ENCODE peak calls at places on chromosomes 4 and X, in eight cellular contexts. One of them, this sample, is unnamed.

GRCh38 chrX:47607091-47607490 is 12.6 kb downstream of the SYN1 start:
- DNase-seq in T-helper 1 cell: no peak
- DNase-seq in NCI-H1092: no peak
- DNase-seq in DMS53: no peak
- DNase-seq in activated T-helper 1 cell treated with Interleukin-2 at 50 U/mL for 16 hours: no peak
- DNase-seq in activated T-cell treated with anti-CD3 and anti-CD28 coated beads for 24 hours: no peak
- DNase-seq in NCI-H345: no peak
- DNase-seq in EL: no peak
- DNase-seq in this sample: no peak

GRCh38 chrX:154064637-154065435 is 32.7 kb downstream of the MECP2 start:
- DNase-seq in T-helper 1 cell: no peak
- DNase-seq in EL: no peak
- DNase-seq in activated T-helper 1 cell treated with Interleukin-2 at 50 U/mL for 16 hours: no peak
- DNase-seq in DMS53: no peak
- DNase-seq in NCI-H1092: no peak
- DNase-seq in NCI-H345: no peak
- DNase-seq in activated T-cell treated with anti-CD3 and anti-CD28 coated beads for 24 hours: no peak
- DNase-seq in this sample: no peak

GRCh38 chr4:187363453-187363852 is 632.1 kb upstream of the ZFP42 start:
- DNase-seq in T-helper 1 cell: no peak
- DNase-seq in NCI-H345: no peak
- DNase-seq in DMS53: no peak
- DNase-seq in activated T-cell treated with anti-CD3 and anti-CD28 coated beads for 24 hours: no peak
- DNase-seq in EL: no peak
- DNase-seq in activated T-helper 1 cell treated with Interleukin-2 at 50 U/mL for 16 hours: no peak
- DNase-seq in NCI-H1092: no peak
- DNase-seq in this sample: no peak

GRCh38 chrX:389021-389441 is 2.3 kb upstream of the PPP2R3B start:
- DNase-seq in NCI-H345: no peak
- DNase-seq in NCI-H1092: no peak
- DNase-seq in T-helper 1 cell: no peak
- DNase-seq in activated T-cell treated with anti-CD3 and anti-CD28 coated beads for 24 hours: no peak
- DNase-seq in EL: no peak
- DNase-seq in activated T-helper 1 cell treated with Interleukin-2 at 50 U/mL for 16 hours: no peak
- DNase-seq in DMS53: no peak
- DNase-seq in this sample: no peak

GRCh38 chr4:123298798-123299197 is 97.8 kb upstream of the SPRY1 start:
- DNase-seq in DMS53: no peak
- DNase-seq in NCI-H345: no peak
- DNase-seq in activated T-cell treated with anti-CD3 and anti-CD28 coated beads for 24 hours: no peak
- DNase-seq in activated T-helper 1 cell treated with Interleukin-2 at 50 U/mL for 16 hours: no peak
- DNase-seq in EL: peak
- DNase-seq in T-helper 1 cell: no peak
- DNase-seq in NCI-H1092: no peak
- DNase-seq in this sample: no peak

GRCh38 chr4:73718375-73719373 is 21.7 kb upstream of the CXCL8 start:
- DNase-seq in activated T-cell treated with anti-CD3 and anti-CD28 coated beads for 24 hours: no peak
- DNase-seq in EL: peak
- DNase-seq in NCI-H1092: no peak
- DNase-seq in activated T-helper 1 cell treated with Interleukin-2 at 50 U/mL for 16 hours: no peak
- DNase-seq in NCI-H345: no peak
- DNase-seq in T-helper 1 cell: no peak
- DNase-seq in DMS53: no peak
- DNase-seq in this sample: no peak

GRCh38 chrX:28697732-28698131 is 110.5 kb downstream of the IL1RAPL1 start:
- DNase-seq in T-helper 1 cell: no peak
- DNase-seq in NCI-H345: no peak
- DNase-seq in activated T-helper 1 cell treated with Interleukin-2 at 50 U/mL for 16 hours: no peak
- DNase-seq in DMS53: no peak
- DNase-seq in activated T-cell treated with anti-CD3 and anti-CD28 coated beads for 24 hours: no peak
- DNase-seq in EL: no peak
- DNase-seq in NCI-H1092: no peak
- DNase-seq in this sample: no peak

GRCh38 chr4:24730256-24731001 is 64.9 kb upstream of the SOD3 start:
- DNase-seq in EL: peak
- DNase-seq in T-helper 1 cell: no peak
- DNase-seq in NCI-H1092: no peak
- DNase-seq in DMS53: no peak
- DNase-seq in activated T-helper 1 cell treated with Interleukin-2 at 50 U/mL for 16 hours: no peak
- DNase-seq in activated T-cell treated with anti-CD3 and anti-CD28 coated beads for 24 hours: no peak
- DNase-seq in NCI-H345: no peak
- DNase-seq in this sample: no peak

GRCh38 chrX:134294548-134294947 is 57.6 kb downstream of the CCDC160 start:
- DNase-seq in NCI-H345: no peak
- DNase-seq in activated T-cell treated with anti-CD3 and anti-CD28 coated beads for 24 hours: no peak
- DNase-seq in T-helper 1 cell: no peak
- DNase-seq in DMS53: peak
- DNase-seq in activated T-helper 1 cell treated with Interleukin-2 at 50 U/mL for 16 hours: no peak
- DNase-seq in EL: no peak
- DNase-seq in NCI-H1092: no peak
- DNase-seq in this sample: no peak

GRCh38 chr4:71210831-71211230 is 128.0 kb upstream of the SLC4A4 start:
- DNase-seq in EL: no peak
- DNase-seq in T-helper 1 cell: no peak
- DNase-seq in NCI-H345: no peak
- DNase-seq in activated T-cell treated with anti-CD3 and anti-CD28 coated beads for 24 hours: no peak
- DNase-seq in NCI-H1092: no peak
- DNase-seq in activated T-helper 1 cell treated with Interleukin-2 at 50 U/mL for 16 hours: no peak
- DNase-seq in DMS53: no peak
- DNase-seq in this sample: no peak

GRCh38 chr4:168374772-168375523 is 56.4 kb upstream of the DDX60 start:
- DNase-seq in NCI-H1092: no peak
- DNase-seq in DMS53: no peak
- DNase-seq in EL: no peak
- DNase-seq in T-helper 1 cell: no peak
- DNase-seq in NCI-H345: no peak
- DNase-seq in activated T-cell treated with anti-CD3 and anti-CD28 coated beads for 24 hours: no peak
- DNase-seq in activated T-helper 1 cell treated with Interleukin-2 at 50 U/mL for 16 hours: no peak
- DNase-seq in this sample: no peak

GRCh38 chrX:13742397-13743176 is 8.0 kb downstream of the OFD1 start:
- DNase-seq in EL: no peak
- DNase-seq in NCI-H345: no peak
- DNase-seq in DMS53: no peak
- DNase-seq in activated T-cell treated with anti-CD3 and anti-CD28 coated beads for 24 hours: peak
- DNase-seq in NCI-H1092: no peak
- DNase-seq in T-helper 1 cell: no peak
- DNase-seq in activated T-helper 1 cell treated with Interleukin-2 at 50 U/mL for 16 hours: no peak
- DNase-seq in this sample: no peak

GRCh38 chr4:123588631-123589223 is 192.1 kb downstream of the SPRY1 start:
- DNase-seq in activated T-cell treated with anti-CD3 and anti-CD28 coated beads for 24 hours: no peak
- DNase-seq in EL: peak
- DNase-seq in DMS53: peak
- DNase-seq in NCI-H1092: no peak
- DNase-seq in activated T-helper 1 cell treated with Interleukin-2 at 50 U/mL for 16 hours: no peak
- DNase-seq in T-helper 1 cell: no peak
- DNase-seq in NCI-H345: peak
- DNase-seq in this sample: peak

GRCh38 chr4:109574443-109574850 is 14.4 kb downstream of the MCUB start:
- DNase-seq in EL: no peak
- DNase-seq in NCI-H1092: no peak
- DNase-seq in activated T-cell treated with anti-CD3 and anti-CD28 coated beads for 24 hours: no peak
- DNase-seq in NCI-H345: no peak
- DNase-seq in T-helper 1 cell: no peak
- DNase-seq in activated T-helper 1 cell treated with Interleukin-2 at 50 U/mL for 16 hours: no peak
- DNase-seq in DMS53: peak
- DNase-seq in this sample: no peak

GRCh38 chrX:129825746-129826505 is 17.8 kb downstream of the ZDHHC9 start:
- DNase-seq in EL: no peak
- DNase-seq in NCI-H1092: no peak
- DNase-seq in activated T-cell treated with anti-CD3 and anti-CD28 coated beads for 24 hours: no peak
- DNase-seq in T-helper 1 cell: no peak
- DNase-seq in activated T-helper 1 cell treated with Interleukin-2 at 50 U/mL for 16 hours: no peak
- DNase-seq in DMS53: peak
- DNase-seq in NCI-H345: no peak
- DNase-seq in this sample: no peak

GRCh38 chr4:2793578-2793919 is 664 bp downstream of the SH3BP2 start:
- DNase-seq in NCI-H345: no peak
- DNase-seq in T-helper 1 cell: no peak
- DNase-seq in EL: peak
- DNase-seq in activated T-cell treated with anti-CD3 and anti-CD28 coated beads for 24 hours: no peak
- DNase-seq in NCI-H1092: no peak
- DNase-seq in DMS53: peak
- DNase-seq in activated T-helper 1 cell treated with Interleukin-2 at 50 U/mL for 16 hours: no peak
- DNase-seq in this sample: no peak

GRCh38 chr4:173505924-173506779 is 23.9 kb downstream of the HAND2 start:
- DNase-seq in EL: peak
- DNase-seq in NCI-H1092: no peak
- DNase-seq in NCI-H345: peak
- DNase-seq in T-helper 1 cell: no peak
- DNase-seq in activated T-helper 1 cell treated with Interleukin-2 at 50 U/mL for 16 hours: no peak
- DNase-seq in DMS53: peak
- DNase-seq in activated T-cell treated with anti-CD3 and anti-CD28 coated beads for 24 hours: no peak
- DNase-seq in this sample: peak

GRCh38 chr4:102824398-102824797 is 3.0 kb downstream of the UBE2D3 start:
- DNase-seq in activated T-helper 1 cell treated with Interleukin-2 at 50 U/mL for 16 hours: no peak
- DNase-seq in T-helper 1 cell: no peak
- DNase-seq in NCI-H345: no peak
- DNase-seq in DMS53: peak
- DNase-seq in NCI-H1092: no peak
- DNase-seq in EL: no peak
- DNase-seq in activated T-cell treated with anti-CD3 and anti-CD28 coated beads for 24 hours: no peak
- DNase-seq in this sample: no peak

GRCh38 chr4:3091464-3091863 is 17.0 kb downstream of the HTT start:
- DNase-seq in DMS53: no peak
- DNase-seq in activated T-helper 1 cell treated with Interleukin-2 at 50 U/mL for 16 hours: no peak
- DNase-seq in activated T-cell treated with anti-CD3 and anti-CD28 coated beads for 24 hours: no peak
- DNase-seq in NCI-H345: no peak
- DNase-seq in NCI-H1092: no peak
- DNase-seq in EL: no peak
- DNase-seq in T-helper 1 cell: no peak
- DNase-seq in this sample: no peak

GRCh38 chrX:150874448-150874847 is 24.0 kb downstream of the CD99L2 start:
- DNase-seq in EL: no peak
- DNase-seq in T-helper 1 cell: no peak
- DNase-seq in activated T-cell treated with anti-CD3 and anti-CD28 coated beads for 24 hours: no peak
- DNase-seq in NCI-H345: no peak
- DNase-seq in activated T-helper 1 cell treated with Interleukin-2 at 50 U/mL for 16 hours: no peak
- DNase-seq in DMS53: peak
- DNase-seq in NCI-H1092: no peak
- DNase-seq in this sample: no peak

GRCh38 chr4:47451657-47452056 is 11.8 kb downstream of the COMMD8 start:
- DNase-seq in activated T-helper 1 cell treated with Interleukin-2 at 50 U/mL for 16 hours: no peak
- DNase-seq in NCI-H345: no peak
- DNase-seq in NCI-H1092: no peak
- DNase-seq in DMS53: no peak
- DNase-seq in EL: peak
- DNase-seq in T-helper 1 cell: no peak
- DNase-seq in activated T-cell treated with anti-CD3 and anti-CD28 coated beads for 24 hours: no peak
- DNase-seq in this sample: no peak

GRCh38 chr4:83196936-83197335 is 82.4 kb upstream of the PLAC8 start:
- DNase-seq in activated T-helper 1 cell treated with Interleukin-2 at 50 U/mL for 16 hours: no peak
- DNase-seq in NCI-H345: no peak
- DNase-seq in T-helper 1 cell: no peak
- DNase-seq in DMS53: no peak
- DNase-seq in EL: no peak
- DNase-seq in activated T-cell treated with anti-CD3 and anti-CD28 coated beads for 24 hours: no peak
- DNase-seq in NCI-H1092: no peak
- DNase-seq in this sample: no peak

GRCh38 chrX:29535212-29536162 is 679.9 kb upstream of the MAGEB2 start:
- DNase-seq in T-helper 1 cell: no peak
- DNase-seq in activated T-helper 1 cell treated with Interleukin-2 at 50 U/mL for 16 hours: no peak
- DNase-seq in EL: no peak
- DNase-seq in NCI-H345: no peak
- DNase-seq in NCI-H1092: no peak
- DNase-seq in activated T-cell treated with anti-CD3 and anti-CD28 coated beads for 24 hours: no peak
- DNase-seq in DMS53: no peak
- DNase-seq in this sample: no peak

GRCh38 chrX:12949927-12950656 is 24.8 kb upstream of the TMSB4X start:
- DNase-seq in activated T-cell treated with anti-CD3 and anti-CD28 coated beads for 24 hours: peak
- DNase-seq in DMS53: peak
- DNase-seq in NCI-H1092: no peak
- DNase-seq in NCI-H345: no peak
- DNase-seq in T-helper 1 cell: peak
- DNase-seq in EL: peak
- DNase-seq in activated T-helper 1 cell treated with Interleukin-2 at 50 U/mL for 16 hours: peak
- DNase-seq in this sample: no peak

GRCh38 chrX:39418936-39419659 is 617.8 kb downstream of the MID1IP1 start:
- DNase-seq in activated T-cell treated with anti-CD3 and anti-CD28 coated beads for 24 hours: no peak
- DNase-seq in DMS53: no peak
- DNase-seq in EL: no peak
- DNase-seq in NCI-H345: no peak
- DNase-seq in T-helper 1 cell: no peak
- DNase-seq in NCI-H1092: peak
- DNase-seq in activated T-helper 1 cell treated with Interleukin-2 at 50 U/mL for 16 hours: no peak
- DNase-seq in this sample: no peak

GRCh38 chr4:182917182-182918043 is at the start of gene DCTD:
- DNase-seq in DMS53: peak
- DNase-seq in NCI-H1092: peak
- DNase-seq in activated T-cell treated with anti-CD3 and anti-CD28 coated beads for 24 hours: peak
- DNase-seq in EL: peak
- DNase-seq in activated T-helper 1 cell treated with Interleukin-2 at 50 U/mL for 16 hours: peak
- DNase-seq in T-helper 1 cell: peak
- DNase-seq in NCI-H345: peak
- DNase-seq in this sample: peak

GRCh38 chr4:13907255-13907751 is 279.8 kb upstream of the BOD1L1 start:
- DNase-seq in NCI-H345: no peak
- DNase-seq in EL: peak
- DNase-seq in T-helper 1 cell: no peak
- DNase-seq in activated T-helper 1 cell treated with Interleukin-2 at 50 U/mL for 16 hours: no peak
- DNase-seq in NCI-H1092: no peak
- DNase-seq in DMS53: peak
- DNase-seq in activated T-cell treated with anti-CD3 and anti-CD28 coated beads for 24 hours: no peak
- DNase-seq in this sample: no peak

GRCh38 chr4:83535945-83536648 is at the start of gene GPAT3:
- DNase-seq in EL: peak
- DNase-seq in NCI-H1092: no peak
- DNase-seq in NCI-H345: peak
- DNase-seq in T-helper 1 cell: peak
- DNase-seq in DMS53: peak
- DNase-seq in activated T-helper 1 cell treated with Interleukin-2 at 50 U/mL for 16 hours: peak
- DNase-seq in activated T-cell treated with anti-CD3 and anti-CD28 coated beads for 24 hours: peak
- DNase-seq in this sample: peak

GRCh38 chrX:120016068-120016441 is 61.4 kb downstream of the RHOXF2B start:
- DNase-seq in activated T-cell treated with anti-CD3 and anti-CD28 coated beads for 24 hours: no peak
- DNase-seq in activated T-helper 1 cell treated with Interleukin-2 at 50 U/mL for 16 hours: no peak
- DNase-seq in NCI-H345: no peak
- DNase-seq in T-helper 1 cell: no peak
- DNase-seq in DMS53: peak
- DNase-seq in NCI-H1092: no peak
- DNase-seq in EL: no peak
- DNase-seq in this sample: no peak

GRCh38 chr4:76723916-76724315 is 174.0 kb downstream of the SOWAHB start:
- DNase-seq in activated T-helper 1 cell treated with Interleukin-2 at 50 U/mL for 16 hours: no peak
- DNase-seq in T-helper 1 cell: no peak
- DNase-seq in NCI-H1092: no peak
- DNase-seq in NCI-H345: no peak
- DNase-seq in activated T-cell treated with anti-CD3 and anti-CD28 coated beads for 24 hours: no peak
- DNase-seq in DMS53: no peak
- DNase-seq in EL: peak
- DNase-seq in this sample: no peak

GRCh38 chr4:90137545-90137944 is 10.4 kb downstream of the CCSER1 start:
- DNase-seq in T-helper 1 cell: no peak
- DNase-seq in NCI-H345: no peak
- DNase-seq in NCI-H1092: no peak
- DNase-seq in activated T-helper 1 cell treated with Interleukin-2 at 50 U/mL for 16 hours: no peak
- DNase-seq in EL: no peak
- DNase-seq in activated T-cell treated with anti-CD3 and anti-CD28 coated beads for 24 hours: no peak
- DNase-seq in DMS53: no peak
- DNase-seq in this sample: no peak

GRCh38 chr4:39668835-39669234 is 29.1 kb upstream of the UBE2K start:
- DNase-seq in NCI-H1092: no peak
- DNase-seq in T-helper 1 cell: no peak
- DNase-seq in EL: no peak
- DNase-seq in activated T-cell treated with anti-CD3 and anti-CD28 coated beads for 24 hours: no peak
- DNase-seq in activated T-helper 1 cell treated with Interleukin-2 at 50 U/mL for 16 hours: no peak
- DNase-seq in DMS53: no peak
- DNase-seq in NCI-H345: no peak
- DNase-seq in this sample: no peak

GRCh38 chrX:10634681-10635161 is 14.3 kb upstream of the MID1 start:
- DNase-seq in DMS53: peak
- DNase-seq in activated T-cell treated with anti-CD3 and anti-CD28 coated beads for 24 hours: no peak
- DNase-seq in NCI-H1092: no peak
- DNase-seq in T-helper 1 cell: no peak
- DNase-seq in activated T-helper 1 cell treated with Interleukin-2 at 50 U/mL for 16 hours: no peak
- DNase-seq in EL: peak
- DNase-seq in NCI-H345: no peak
- DNase-seq in this sample: no peak

GRCh38 chr4:76208005-76208765 is 5.4 kb downstream of the SCARB2 start:
- DNase-seq in T-helper 1 cell: no peak
- DNase-seq in DMS53: peak
- DNase-seq in activated T-helper 1 cell treated with Interleukin-2 at 50 U/mL for 16 hours: no peak
- DNase-seq in activated T-cell treated with anti-CD3 and anti-CD28 coated beads for 24 hours: no peak
- DNase-seq in NCI-H345: peak
- DNase-seq in NCI-H1092: peak
- DNase-seq in EL: peak
- DNase-seq in this sample: no peak